ENCODE peak calls at places on chromosomes 7 and 10, in eight cellular contexts. T is Calu3, K is mesothelial cell of epicardium, J is GM13977, P is left ventricle myocardium inferior, C is upper lobe of right lung, N is mammary epithelial cell, L is nephron progenitor cell. M is an unnamed sample.

GRCh38 chr10:109958059-109958458 is 34.7 kb upstream of the XPNPEP1 start:
- DNase-seq in C (no peak), N (peak), K (no peak), P (no peak), L (no peak), J (no peak), T (no peak), M (no peak)

GRCh38 chr7:1638113-1638726 is 31.9 kb upstream of the ELFN1 start:
- DNase-seq in P (peak), L (peak), N (no peak), K (no peak), J (no peak), T (no peak), C (no peak), M (no peak)

GRCh38 chr7:37660614-37661013 is 23.0 kb upstream of the GPR141 start:
- DNase-seq in P (no peak), L (no peak), C (no peak), T (no peak), K (no peak), J (no peak), N (no peak), M (no peak)

GRCh38 chr7:37009282-37009681 is 285.0 kb upstream of the AOAH start:
- DNase-seq in C (no peak), L (no peak), K (no peak), J (no peak), N (no peak), T (no peak), P (no peak), M (no peak)

GRCh38 chr7:3140834-3141233 is 97.2 kb upstream of the CARD11 start:
- DNase-seq in P (no peak), K (no peak), C (no peak), T (no peak), J (no peak), L (no peak), N (no peak), M (no peak)

GRCh38 chr10:113643183-113643582 is 20.7 kb downstream of the NRAP start:
- DNase-seq in P (no peak), J (no peak), C (no peak), K (no peak), T (no peak), L (no peak), N (no peak), M (no peak)

GRCh38 chr7:44196450-44196872 is 4.3 kb upstream of the YKT6 start:
- DNase-seq in N (no peak), K (peak), J (peak), C (peak), L (peak), T (peak), P (no peak), M (peak)

GRCh38 chr10:47104786-47105385 is 193.7 kb downstream of the PTPN20 start:
- DNase-seq in T (no peak), P (no peak), C (no peak), L (no peak), N (no peak), K (no peak), J (no peak), M (no peak)

GRCh38 chr10:98045785-98046389 is 15.5 kb upstream of the CRTAC1 start:
- DNase-seq in J (peak), N (peak), P (no peak), C (peak), K (peak), T (peak), L (peak), M (peak)

GRCh38 chr10:102408728-102409603 is 9.6 kb downstream of the PSD start:
- DNase-seq in P (no peak), J (peak), L (peak), T (no peak), N (no peak), C (no peak), K (peak), M (no peak)

GRCh38 chr10:103333934-103334520 is 16.9 kb downstream of the PCGF6 start:
- DNase-seq in C (no peak), J (peak), P (no peak), T (no peak), N (no peak), L (no peak), K (no peak), M (peak)

GRCh38 chr10:124565565-124566221 is 104.1 kb downstream of the LHPP start:
- DNase-seq in K (no peak), L (peak), N (no peak), T (peak), P (no peak), J (peak), C (peak), M (peak)

GRCh38 chr7:135998081-135998480 is 20.9 kb upstream of the MTPN start:
- DNase-seq in J (no peak), P (no peak), N (peak), K (no peak), C (no peak), T (no peak), L (no peak), M (peak)

GRCh38 chr7:12401538-12402364 is 1.9 kb downstream of the VWDE start:
- DNase-seq in N (no peak), T (no peak), P (no peak), C (no peak), K (no peak), L (no peak), J (no peak), M (no peak)

GRCh38 chr7:6558837-6559236 is 7.6 kb upstream of the GRID2IP start:
- DNase-seq in L (peak), C (no peak), J (no peak), T (peak), P (no peak), K (no peak), N (peak), M (peak)

GRCh38 chr7:50265968-50266694 is 38.4 kb upstream of the IKZF1 start:
- DNase-seq in N (no peak), C (no peak), T (no peak), P (no peak), J (no peak), K (no peak), L (no peak), M (no peak)

GRCh38 chr7:116653204-116653603 is 18.8 kb upstream of the MET start:
- DNase-seq in J (no peak), K (no peak), L (no peak), C (no peak), P (no peak), N (peak), T (peak), M (peak)

GRCh38 chr7:110839866-110840265 is 251.1 kb upstream of the LRRN3 start:
- DNase-seq in C (no peak), K (no peak), L (no peak), J (no peak), N (peak), P (peak), T (peak), M (peak)

GRCh38 chr7:5429253-5429856 is 5.7 kb upstream of the TNRC18 start:
- DNase-seq in K (peak), L (peak), T (peak), J (no peak), P (peak), C (peak), N (peak), M (no peak)

GRCh38 chr7:95318501-95318900 is 5.8 kb downstream of the PON1 start:
- DNase-seq in N (no peak), J (no peak), T (no peak), L (no peak), C (no peak), K (no peak), P (no peak), M (no peak)

GRCh38 chr7:897771-898376 is 21.5 kb downstream of the GET4 start:
- DNase-seq in P (no peak), L (no peak), J (no peak), N (no peak), C (no peak), K (no peak), T (peak), M (no peak)

GRCh38 chr7:830069-830468 is 2.2 kb upstream of the SUN1 start:
- DNase-seq in T (no peak), N (no peak), K (no peak), C (no peak), J (no peak), L (no peak), P (no peak), M (no peak)

GRCh38 chr10:8331387-8331786 is 276.9 kb downstream of the GATA3 start:
- DNase-seq in N (no peak), J (no peak), P (no peak), T (no peak), L (no peak), K (no peak), C (no peak), M (no peak)

GRCh38 chr7:159083698-159084068 is 61.0 kb downstream of the VIPR2 start:
- DNase-seq in N (no peak), L (no peak), C (no peak), T (no peak), P (no peak), J (no peak), K (peak), M (no peak)

GRCh38 chr7:93728292-93728691 is 153.8 kb upstream of the CALCR start:
- DNase-seq in P (no peak), J (no peak), K (no peak), C (no peak), T (no peak), L (no peak), N (peak), M (no peak)

GRCh38 chr7:142356166-142356565 is 98.3 kb upstream of the PRSS58 start:
- DNase-seq in K (no peak), L (no peak), J (no peak), T (no peak), C (no peak), N (no peak), P (no peak), M (no peak)

GRCh38 chr10:132364594-132364970 is 32.4 kb upstream of the PWWP2B start:
- DNase-seq in T (no peak), C (peak), N (no peak), K (no peak), L (no peak), P (no peak), J (peak), M (no peak)

GRCh38 chr7:27173412-27174076 is 576 bp downstream of the HOXA10 start:
- DNase-seq in N (no peak), K (peak), L (peak), P (peak), T (peak), J (no peak), C (peak), M (peak)

GRCh38 chr10:113084031-113084430 is 134.0 kb downstream of the TCF7L2 start:
- DNase-seq in T (no peak), N (no peak), L (no peak), J (no peak), P (no peak), K (no peak), C (no peak), M (no peak)

GRCh38 chr10:34760606-34761005 is 54.5 kb downstream of the PARD3 start:
- DNase-seq in T (peak), J (no peak), L (no peak), C (no peak), K (no peak), N (peak), P (peak), M (peak)

GRCh38 chr10:22476601-22477364 is 131.5 kb downstream of the SPAG6 start:
- DNase-seq in L (peak), C (no peak), T (no peak), P (no peak), K (peak), N (no peak), J (no peak), M (no peak)

GRCh38 chr7:151150388-151150787 is 17.1 kb downstream of the GBX1 start:
- DNase-seq in N (no peak), L (no peak), T (no peak), C (no peak), J (no peak), K (no peak), P (no peak), M (no peak)

GRCh38 chr7:98591926-98592325 is 25.2 kb upstream of the NPTX2 start:
- DNase-seq in C (no peak), N (no peak), T (no peak), P (no peak), L (no peak), J (no peak), K (no peak), M (no peak)

GRCh38 chr7:103387267-103387666 is 39.8 kb downstream of the PSMC2 start:
- DNase-seq in C (no peak), T (no peak), N (no peak), K (no peak), P (no peak), L (no peak), J (no peak), M (no peak)

GRCh38 chr10:7587865-7588188 is 78.9 kb downstream of the ITIH5 start:
- DNase-seq in C (no peak), T (no peak), J (no peak), L (no peak), K (no peak), P (no peak), N (no peak), M (no peak)

GRCh38 chr7:150973571-150974451 is 4.3 kb downstream of the KCNH2 start:
- DNase-seq in N (no peak), L (no peak), C (no peak), T (no peak), J (no peak), P (no peak), K (no peak), M (no peak)

GRCh38 chr7:44471850-44472249 is 18.6 kb downstream of the NUDCD3 start:
- DNase-seq in P (no peak), T (no peak), J (no peak), C (no peak), L (no peak), K (no peak), N (no peak), M (no peak)

GRCh38 chr7:134438946-134439345 is 20.0 kb downstream of the AKR1B1 start:
- DNase-seq in L (no peak), C (no peak), P (no peak), J (no peak), N (no peak), T (no peak), K (no peak), M (no peak)

GRCh38 chr7:121397346-121397745 is 1.2 kb upstream of the FAM3C start:
- DNase-seq in T (no peak), P (no peak), K (no peak), N (no peak), C (no peak), L (no peak), J (no peak), M (no peak)

GRCh38 chr7:155618708-155619633 is 25.5 kb upstream of the RBM33 start:
- DNase-seq in N (no peak), T (peak), J (no peak), P (no peak), K (no peak), C (no peak), L (peak), M (no peak)
- TF ChIP-seq CTCF in N (no peak), T (no peak), J (no peak), P (no peak), K (no peak), C (no peak), L (no peak), M (no peak)

DNA sequence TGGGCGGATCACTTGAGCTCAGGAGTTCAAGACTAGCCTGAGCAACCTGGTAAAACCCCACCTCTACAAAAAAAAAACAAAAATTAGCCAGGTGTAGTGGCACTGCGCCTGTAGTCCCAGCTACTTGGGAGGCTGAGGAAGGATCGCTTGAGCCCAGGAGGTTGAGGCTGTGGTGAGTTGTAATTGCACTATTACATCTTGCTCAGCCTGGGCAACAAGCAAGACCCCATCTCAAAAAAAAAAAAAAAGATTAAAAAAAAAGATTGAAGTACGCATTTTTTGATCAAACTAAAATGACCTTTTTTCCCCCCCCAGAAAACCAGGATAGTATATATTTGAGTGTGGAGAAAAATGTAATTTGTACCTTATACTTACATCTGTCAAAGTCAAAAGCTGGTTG is 10.6 kb downstream of the ZC3HC1 start:
- DNase-seq in L (no peak), T (no peak), J (no peak), K (no peak), P (no peak), C (no peak), N (no peak), M (no peak)
- TF ChIP-seq CTCF in L (no peak), T (no peak), J (no peak), K (no peak), P (no peak), C (no peak), N (no peak), M (no peak)

DNA sequence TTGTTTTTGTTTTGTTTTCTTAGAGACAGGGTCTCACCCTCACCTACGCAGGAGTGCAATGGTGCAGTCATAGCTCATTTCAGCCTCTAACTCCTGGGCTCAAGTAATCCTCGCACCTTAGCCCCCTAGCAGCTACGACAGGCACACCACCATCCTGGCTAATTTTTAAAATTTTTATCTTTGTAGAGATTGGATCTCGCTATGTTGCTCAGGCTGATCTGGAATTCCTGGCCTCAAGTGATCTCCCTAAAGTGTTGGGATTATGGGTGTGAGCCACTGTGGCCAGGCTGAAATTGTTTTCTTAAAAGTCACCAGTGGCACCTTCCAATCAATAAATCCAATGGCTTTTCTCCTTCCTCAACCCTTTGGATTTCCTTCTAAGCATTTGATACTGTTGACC is 20.9 kb upstream of the DDX50 start:
- DNase-seq in K (no peak), J (no peak), N (no peak), L (no peak), P (no peak), C (no peak), T (no peak), M (no peak)
- TF ChIP-seq CTCF in K (no peak), J (no peak), N (no peak), L (no peak), P (no peak), C (no peak), T (no peak), M (no peak)

GRCh38 chr7:108063520-108063933 is 60.6 kb upstream of the LAMB1 start:
- DNase-seq in P (no peak), J (peak), K (no peak), L (no peak), C (no peak), N (peak), T (no peak), M (peak)
- TF ChIP-seq CTCF in P (no peak), J (no peak), K (no peak), L (no peak), C (no peak), N (no peak), T (no peak), M (no peak)

GRCh38 chr7:100478966-100479660 is at the start of gene TSC22D4:
- DNase-seq in P (peak), L (peak), J (peak), K (peak), N (peak), C (peak), T (peak), M (peak)

GRCh38 chr7:100477871-100478248 is 1.2 kb downstream of the TSC22D4 start:
- DNase-seq in L (peak), C (no peak), P (no peak), K (no peak), N (no peak), J (no peak), T (no peak), M (no peak)

GRCh38 chr7:100476108-100476780 is 2.8 kb downstream of the TSC22D4 start:
- DNase-seq in P (no peak), C (no peak), K (no peak), J (no peak), L (no peak), N (no peak), T (no peak), M (no peak)

GRCh38 chr7:100475549-100475948 is 3.5 kb downstream of the TSC22D4 start:
- DNase-seq in L (peak), T (no peak), N (no peak), J (no peak), P (peak), K (no peak), C (no peak), M (no peak)

DNA sequence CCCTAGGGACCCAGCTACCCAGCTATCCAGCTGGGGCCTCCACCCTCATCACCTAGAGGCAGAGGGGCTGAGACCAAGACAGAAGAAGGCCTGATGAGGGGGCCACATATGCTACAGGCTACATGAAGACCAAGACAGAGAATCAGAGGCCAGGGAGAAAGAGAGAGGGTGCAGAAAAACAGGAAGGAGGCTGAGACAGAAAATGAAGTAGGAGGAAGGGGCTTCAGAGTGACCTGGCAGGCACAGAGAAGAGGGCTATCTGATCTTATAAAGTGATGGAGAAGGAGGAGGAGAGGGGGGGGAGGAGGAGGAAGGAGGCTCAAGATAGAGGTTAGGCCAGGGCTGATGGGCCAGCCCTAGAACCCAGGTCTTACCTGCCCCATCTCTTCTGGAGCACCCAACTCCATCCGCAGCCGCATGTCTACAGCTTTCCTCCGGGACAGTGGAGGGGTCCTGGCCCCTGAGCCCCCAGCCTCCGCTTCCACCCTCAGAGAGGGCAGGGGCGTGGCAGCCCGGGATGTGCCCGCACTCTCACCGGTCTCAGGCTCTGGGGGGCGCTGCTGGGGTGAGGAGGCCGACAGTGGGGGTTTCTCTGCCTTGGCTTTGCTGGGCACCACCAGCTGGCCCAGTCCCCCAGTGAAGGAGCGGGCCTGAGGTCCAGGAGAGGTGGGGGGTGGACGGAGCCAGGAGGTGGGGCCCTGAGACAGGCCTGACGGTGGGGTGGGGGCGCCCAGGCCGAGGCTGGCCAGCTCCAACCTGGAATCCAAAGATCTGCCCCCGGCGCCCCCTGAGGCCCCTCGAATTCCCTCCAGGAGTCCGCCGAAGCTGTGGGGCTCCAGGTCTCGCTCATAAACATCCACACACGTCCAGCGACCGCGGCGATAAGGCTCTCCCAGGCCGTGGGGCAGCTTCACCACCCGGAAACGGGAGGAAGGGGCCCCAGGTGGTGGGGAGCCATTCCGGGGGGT is 1.8 kb downstream of the TSC22D4 start:
- DNase-seq in T (no peak), J (no peak), L (no peak), P (no peak), C (no peak), N (no peak), K (no peak), M (no peak)
- TF ChIP-seq CTCF in T (no peak), J (peak), L (no peak), P (no peak), C (peak), N (no peak), K (no peak), M (peak)